ENCODE peak calls at places on chromosome 20, in five cellular contexts. M, Q, I, K and Z are unnamed samples. For H3K9me3, the result is how much of the 10 kb centered on the place peaks cover.

GRCh38 chr20:60249436-60249835 is 291.2 kb downstream of the CDH26 start:
- DNase-seq in M (no peak), Q (no peak), I (no peak), K (no peak), Z (no peak)

GRCh38 chr20:18524646-18525045 is 16.9 kb downstream of the SEC23B start:
- DNase-seq in M (no peak), Q (no peak), I (no peak), K (no peak), Z (no peak)

GRCh38 chr20:4135385-4136077 is 120.2 kb upstream of the RNF24 start:
- DNase-seq in M (no peak), Q (no peak), I (no peak), K (peak), Z (no peak)

GRCh38 chr20:49140834-49141233 is 47.3 kb downstream of the STAU1 start:
- DNase-seq in M (no peak), Q (no peak), I (no peak), K (no peak), Z (no peak)

GRCh38 chr20:19304389-19304788 is 91.9 kb downstream of the SLC24A3 start:
- DNase-seq in M (no peak), Q (no peak), I (no peak), K (no peak), Z (no peak)

GRCh38 chr20:50467618-50468373 is 42.4 kb upstream of the PTPN1 start:
- DNase-seq in M (no peak), Q (no peak), I (no peak), K (no peak), Z (no peak)

GRCh38 chr20:8305449-8305978 is 173.4 kb downstream of the PLCB1 start:
- DNase-seq in M (peak), Q (peak), I (peak), K (peak), Z (peak)

GRCh38 chr20:51769941-51770615 is 1.9 kb upstream of the ATP9A start:
- DNase-seq in M (no peak), Q (no peak), I (no peak), K (no peak), Z (peak)

GRCh38 chr20:23162887-23163286 is 76.8 kb upstream of the CD93 start:
- DNase-seq in M (no peak), Q (no peak), I (no peak), K (no peak), Z (no peak)

GRCh38 chr20:24359306-24359705 is 110.1 kb upstream of the SYNDIG1 start:
- DNase-seq in M (no peak), Q (no peak), I (no peak), K (no peak), Z (no peak)

GRCh38 chr20:20364016-20364746 is 3.7 kb upstream of the INSM1 start:
- DNase-seq in M (no peak), Q (no peak), I (peak), K (no peak), Z (no peak)

GRCh38 chr20:309306-309840 is 12.0 kb downstream of the ZCCHC3 start:
- DNase-seq in M (no peak), Q (no peak), I (no peak), K (no peak), Z (no peak)

GRCh38 chr20:40942015-40942414 is 86.6 kb upstream of the TOP1 start:
- DNase-seq in M (no peak), Q (no peak), I (no peak), K (no peak), Z (no peak)

GRCh38 chr20:48750941-48751620 is 76.7 kb downstream of the PREX1 start:
- DNase-seq in M (peak), Q (peak), I (peak), K (peak), Z (peak)

GRCh38 chr20:47360489-47361267 is 4.2 kb upstream of the ZMYND8 start:
- DNase-seq in M (no peak), Q (peak), I (peak), K (peak), Z (peak)

GRCh38 chr20:45595235-45595634 is 16.2 kb upstream of the WFDC8 start:
- DNase-seq in M (no peak), Q (no peak), I (no peak), K (no peak), Z (no peak)

GRCh38 chr20:63775096-63775978 is 35.8 kb downstream of the SLC2A4RG start:
- DNase-seq in M (peak), Q (no peak), I (peak), K (no peak), Z (peak)

GRCh38 chr20:12090920-12091319 is 173.2 kb downstream of the BTBD3 start:
- DNase-seq in M (no peak), Q (no peak), I (no peak), K (no peak), Z (no peak)

GRCh38 chr20:59564171-59564570 is 40.2 kb upstream of the PHACTR3 start:
- DNase-seq in M (no peak), Q (no peak), I (no peak), K (no peak), Z (no peak)

GRCh38 chr20:45970646-45971424 is 1.2 kb downstream of the ZNF335 start:
- DNase-seq in M (no peak), Q (no peak), I (no peak), K (peak), Z (peak)

GRCh38 chr20:23296841-23297701 is 53.5 kb upstream of the NXT1 start:
- DNase-seq in M (no peak), Q (no peak), I (peak), K (no peak), Z (no peak)

GRCh38 chr20:46699651-46700359 is 9.6 kb upstream of the SLC2A10 start:
- DNase-seq in M (no peak), Q (no peak), I (no peak), K (no peak), Z (no peak)

GRCh38 chr20:48771542-48771941 is 56.3 kb downstream of the PREX1 start:
- DNase-seq in M (no peak), Q (no peak), I (no peak), K (no peak), Z (no peak)

GRCh38 chr20:63083831-63084562 is 77.2 kb upstream of the BHLHE23 start:
- DNase-seq in M (no peak), Q (no peak), I (no peak), K (no peak), Z (peak)

GRCh38 chr20:41889125-41889870 is 271.1 kb upstream of the CHD6 start:
- DNase-seq in M (no peak), Q (no peak), I (no peak), K (no peak), Z (no peak)

GRCh38 chr20:38725458-38725958 is 1.2 kb downstream of the SLC32A1 start:
- DNase-seq in M (no peak), Q (no peak), I (no peak), K (no peak), Z (no peak)

GRCh38 chr20:38724603-38725457 is 544 bp downstream of the SLC32A1 start:
- DNase-seq in M (no peak), Q (no peak), I (no peak), K (no peak), Z (no peak)

GRCh38 chr20:38723982-38724602 is at the start of gene SLC32A1:
- DNase-seq in M (no peak), Q (no peak), I (no peak), K (no peak), Z (no peak)

GRCh38 chr20:38723069-38723981 is 961 bp upstream of the SLC32A1 start:
- DNase-seq in M (no peak), Q (no peak), I (no peak), K (no peak), Z (no peak)

DNA sequence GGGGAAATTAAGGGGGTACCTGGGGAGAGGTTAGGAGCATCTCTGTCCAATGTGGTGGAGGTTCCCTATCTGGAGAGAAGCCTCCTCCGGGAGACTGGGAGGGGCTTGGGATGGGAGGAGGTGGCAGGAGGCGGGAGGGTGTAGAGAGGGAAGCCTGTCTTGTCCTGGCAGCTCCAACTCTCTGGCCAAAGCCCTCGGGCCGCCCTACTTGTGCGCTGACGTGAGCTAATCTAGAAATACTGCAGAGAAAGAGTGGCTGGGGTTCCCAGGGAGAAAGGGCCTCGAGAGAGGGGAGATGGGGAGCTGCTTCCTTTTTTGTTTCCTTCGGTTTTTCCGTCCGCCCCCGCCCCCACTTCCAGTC is 1.6 kb upstream of the SLC32A1 start:
- DNase-seq in M (no peak), Q (no peak), I (no peak), K (no peak), Z (no peak)
- H3K27ac ChIP-seq in M (no peak), Q (no peak), I (no peak), K (no peak), Z (no peak)

GRCh38 chr20:31368301-31368700 is at the start of gene DEFB118:
- DNase-seq in M (no peak), Q (no peak), I (no peak), K (no peak), Z (no peak)
- H3K9me3 ChIP-seq in M (under half), Q (under half), I (under half), K (under half), Z (under half)

GRCh38 chr20:44461142-44461802 is 14.4 kb upstream of the TTPAL start:
- DNase-seq in M (no peak), Q (no peak), I (no peak), K (peak), Z (no peak)
- H3K27ac ChIP-seq in M (no peak), Q (no peak), I (no peak), K (peak), Z (no peak)

DNA sequence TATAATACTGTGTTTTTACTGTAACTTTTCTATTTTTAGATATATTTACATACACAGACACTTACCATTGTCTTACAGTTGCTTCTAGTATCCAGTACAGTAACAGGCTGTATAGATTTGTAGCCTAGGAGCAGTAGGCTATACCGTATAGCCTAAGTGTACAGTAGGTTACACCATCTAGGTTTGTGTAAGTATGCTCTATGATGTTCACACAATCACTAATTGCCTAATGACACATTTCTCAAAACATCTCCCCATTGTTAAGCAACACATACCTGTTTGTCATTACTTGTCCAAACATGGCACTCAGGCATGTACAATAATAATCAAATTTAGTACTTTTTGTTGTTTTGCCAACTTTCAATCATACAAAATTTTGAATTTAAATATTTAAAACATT is 757.3 kb downstream of the DOK5 start:
- DNase-seq in M (no peak), Q (no peak), I (no peak), K (no peak), Z (no peak)
- H3K9me3 ChIP-seq in M (under half), Q (under half), I (under half), K (under half), Z (under half)

GRCh38 chr20:61436674-61437279 is 184.7 kb downstream of the CDH4 start:
- DNase-seq in M (no peak), Q (no peak), I (peak), K (no peak), Z (no peak)

GRCh38 chr20:61439251-61439650 is 187.2 kb downstream of the CDH4 start:
- DNase-seq in M (no peak), Q (no peak), I (no peak), K (no peak), Z (no peak)

GRCh38 chr20:61436268-61436667 is 184.2 kb downstream of the CDH4 start:
- DNase-seq in M (no peak), Q (no peak), I (no peak), K (no peak), Z (no peak)

GRCh38 chr20:61438285-61438684 is 186.2 kb downstream of the CDH4 start:
- DNase-seq in M (no peak), Q (no peak), I (no peak), K (no peak), Z (no peak)

DNA sequence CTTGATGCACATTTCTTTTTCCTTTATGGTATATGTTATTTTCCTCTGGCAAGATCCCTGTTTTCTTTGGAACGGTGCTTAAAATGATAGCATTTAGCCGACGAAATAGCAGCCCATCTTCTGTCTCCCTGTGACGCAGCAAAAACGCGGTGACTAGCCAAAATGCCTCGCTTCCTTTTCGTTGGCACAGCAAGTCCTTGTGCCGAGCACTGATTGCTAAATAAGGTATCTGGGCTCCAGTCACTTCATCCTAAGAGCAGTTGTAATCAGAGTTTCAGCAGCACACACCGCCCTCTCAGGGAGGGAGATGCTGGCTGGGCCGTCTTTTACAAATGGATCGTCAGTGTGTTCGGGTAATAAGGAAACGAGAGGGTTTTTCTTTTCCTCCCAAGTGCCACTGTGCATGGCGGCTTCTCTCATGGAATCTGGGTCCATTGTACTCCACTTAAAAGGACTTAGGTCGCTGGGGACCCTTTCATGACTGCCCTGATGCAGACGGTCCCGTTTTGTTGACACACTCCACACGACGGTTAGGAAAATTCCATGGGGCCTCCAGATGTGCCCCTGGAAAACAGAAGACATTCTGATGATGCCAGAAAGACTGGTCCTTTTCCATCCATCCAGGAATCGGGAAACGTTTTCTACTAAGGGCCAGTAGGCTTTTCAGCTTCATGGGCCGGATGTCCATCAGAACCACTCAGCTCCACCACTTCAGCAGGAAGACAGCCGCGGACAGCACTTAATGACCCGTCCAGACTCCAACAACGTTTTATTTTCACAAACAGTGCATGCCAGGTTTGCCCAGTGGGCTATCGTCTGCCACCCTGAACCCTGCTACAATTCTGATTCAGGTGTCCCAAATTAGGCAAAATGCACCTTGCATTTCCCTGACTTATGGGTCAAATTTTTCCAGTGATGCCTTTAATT is 185.5 kb downstream of the CDH4 start:
- DNase-seq in M (no peak), Q (peak), I (peak), K (no peak), Z (no peak)
- H3K27ac ChIP-seq in M (no peak), Q (no peak), I (peak), K (no peak), Z (no peak)